ENCODE peak calls at places on chromosomes 5 and 9, in six cellular contexts. H is fibroblast of pulmonary artery; D is choroid plexus epithelial cell; S is right atrium auricular region; T is BJ; O is CD4-positive, alpha-beta T cell. K is an unnamed sample.
A peak's percentile ranks its signal among the peaks of the same experiment; 100 is the strongest.

GRCh38 chr9:18721267-18722079 is 247.5 kb downstream of the ADAMTSL1 start:
- DNase-seq in O (no peak), T (no peak), D (no peak), H (no peak), S (no peak), K (no peak)

GRCh38 chr5:82105457-82105856 is 133.6 kb downstream of the ATG10 start:
- DNase-seq in T (no peak), O (no peak), S (no peak), D (peak; percentile 25), H (peak; percentile 8), K (peak; percentile 30)

GRCh38 chr5:66454186-66455078 is 141.8 kb upstream of the MAST4 start:
- DNase-seq in S (no peak), H (peak; percentile 91), O (no peak), D (peak; percentile 29), T (no peak), K (peak; percentile 4)

GRCh38 chr5:128498844-128499455 is 39.1 kb downstream of the FBN2 start:
- DNase-seq in S (no peak), H (peak; percentile 88), O (no peak), D (peak; percentile 90), T (no peak), K (peak; percentile 75)

GRCh38 chr5:170638454-170639220 is 134.8 kb downstream of the KCNIP1 start:
- DNase-seq in H (peak; percentile 54), S (no peak), O (peak; percentile 51), D (peak; percentile 66), T (no peak), K (peak; percentile 42)

GRCh38 chr5:137438932-137439331 is 60.2 kb downstream of the SPOCK1 start:
- DNase-seq in T (no peak), D (no peak), H (no peak), O (no peak), S (no peak), K (no peak)

GRCh38 chr9:119337566-119337965 is 31.7 kb downstream of the BRINP1 start:
- DNase-seq in H (no peak), S (no peak), D (no peak), O (no peak), T (no peak), K (no peak)

GRCh38 chr5:72692273-72692672 is 124.2 kb upstream of the TNPO1 start:
- DNase-seq in O (no peak), T (peak; percentile 7), H (peak; percentile 21), D (peak; percentile 34), S (no peak), K (peak; percentile 80)

GRCh38 chr9:5799314-5799713 is 33.6 kb downstream of the ERMP1 start:
- DNase-seq in S (no peak), T (no peak), D (peak; percentile 82), H (peak; percentile 76), O (no peak), K (peak; percentile 57)

GRCh38 chr9:130331573-130331972 is 66.0 kb downstream of the HMCN2 start:
- DNase-seq in T (peak; percentile 35), O (no peak), S (peak; percentile 79), D (peak; percentile 20), H (peak; percentile 41), K (peak; percentile 80)

GRCh38 chr5:7897014-7897600 is 28.2 kb downstream of the MTRR start:
- DNase-seq in O (peak; percentile 6), D (peak; percentile 76), S (no peak), T (no peak), H (peak; percentile 20), K (peak; percentile 81)
- TF ChIP-seq CTCF in O (peak; percentile 37), D (peak; percentile 75), S (no peak), T (peak; percentile 40), H (peak; percentile 8), K (peak; percentile 69)

GRCh38 chr5:112121268-112121667 is 297.8 kb downstream of the EPB41L4A start:
- DNase-seq in T (no peak), S (no peak), O (no peak), H (no peak), D (no peak), K (peak; percentile 26)
- TF ChIP-seq CTCF in T (no peak), S (no peak), O (no peak), H (no peak), D (no peak), K (no peak)

DNA sequence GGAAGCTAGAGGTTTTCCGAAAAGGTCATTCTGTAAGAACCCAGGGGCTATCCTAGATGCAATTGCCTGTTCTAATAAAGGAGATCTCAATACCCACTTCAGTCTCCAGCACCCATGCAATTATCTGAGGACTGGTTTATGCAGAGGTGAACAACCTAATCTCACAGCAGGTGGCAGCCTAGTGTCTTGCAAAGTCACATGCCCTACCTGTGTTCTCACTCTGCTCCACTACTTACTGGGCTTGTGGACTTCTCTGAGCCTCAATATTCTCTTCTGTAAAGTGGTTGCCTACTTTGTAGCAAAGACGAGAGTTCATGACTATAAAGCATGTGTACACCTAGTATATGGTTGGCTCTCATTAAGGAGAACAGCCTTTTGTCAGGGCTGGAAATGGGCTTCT is 21.0 kb upstream of the ALDH1B1 start:
- DNase-seq in S (no peak), H (peak; percentile 24), T (no peak), O (peak; percentile 6), D (peak; percentile 45), K (peak; percentile 26)
- TF ChIP-seq CTCF in S (peak; percentile 31), H (no peak), T (peak; percentile 29), O (no peak), D (peak; percentile 22), K (peak; percentile 11)

GRCh38 chr5:177489119-177489716 is 8.2 kb downstream of the PDLIM7 start:
- DNase-seq in S (no peak), O (no peak), D (no peak), T (no peak), H (no peak), K (no peak)
- TF ChIP-seq CTCF in S (no peak), O (no peak), D (peak; percentile 22), T (peak; percentile 9), H (no peak), K (no peak)

GRCh38 chr9:134549336-134549735 is 92.3 kb upstream of the COL5A1 start:
- DNase-seq in D (no peak), S (no peak), O (no peak), H (no peak), T (no peak), K (no peak)

GRCh38 chr9:134551657-134552348 is 89.8 kb upstream of the COL5A1 start:
- DNase-seq in O (no peak), T (peak; percentile 86), S (peak; percentile 72), H (peak; percentile 75), D (peak; percentile 89), K (peak; percentile 77)

GRCh38 chr9:134551176-134551575 is 90.4 kb upstream of the COL5A1 start:
- DNase-seq in D (no peak), O (no peak), H (no peak), S (no peak), T (no peak), K (no peak)

GRCh38 chr9:134552349-134552990 is 89.1 kb upstream of the COL5A1 start:
- DNase-seq in T (no peak), S (no peak), O (no peak), H (no peak), D (no peak), K (no peak)

GRCh38 chr9:134550584-134550983 is 91.0 kb upstream of the COL5A1 start:
- DNase-seq in D (no peak), H (no peak), S (no peak), O (no peak), T (no peak), K (no peak)
- TF ChIP-seq CTCF in D (peak; percentile 20), H (no peak), S (no peak), O (no peak), T (peak; percentile 13), K (no peak)

DNA sequence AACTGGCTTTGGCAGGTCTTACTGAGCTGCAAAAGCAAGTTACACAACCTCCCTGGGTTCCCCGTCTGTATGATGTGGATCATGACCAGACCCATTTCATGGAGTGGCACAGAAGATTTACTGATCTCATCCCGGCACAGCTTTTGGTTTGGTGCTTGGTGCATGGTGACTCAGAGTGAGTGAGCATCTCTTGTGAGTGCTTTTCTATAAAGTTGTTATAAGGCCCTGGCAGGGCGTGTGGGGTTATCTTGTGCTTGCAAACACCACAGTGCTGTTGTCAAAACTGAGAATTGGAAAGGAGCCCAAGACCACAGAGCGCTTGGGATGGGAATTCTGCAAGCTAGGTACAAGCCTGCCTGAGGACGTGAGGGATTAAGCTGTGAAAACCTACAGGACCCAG is 425.2 kb downstream of the GADD45G start:
- DNase-seq in S (no peak), O (no peak), D (no peak), T (no peak), H (no peak), K (no peak)
- TF ChIP-seq CTCF in S (no peak), O (no peak), D (no peak), T (no peak), H (no peak), K (no peak)

K was measured in fibroblast of mammary gland.